ENCODE peak calls at places on chromosome 21, in seven cellular contexts. R is Right ventricle myocardium superior; N is BE2C; F is CD4-positive, alpha-beta T cell; M is NCI-H1092; K is uterus; X is HuH-7.5. D is an unnamed sample.

GRCh38 chr21:26506951-26507350 is 66.1 kb downstream of the CYYR1 start:
- DNase-seq in K (no peak), M (no peak), R (no peak), F (no peak), N (no peak), X (no peak), D (no peak)

GRCh38 chr21:29658177-29658933 is 281.4 kb downstream of the GRIK1 start:
- DNase-seq in K (no peak), M (no peak), F (no peak), X (no peak), R (no peak), N (no peak), D (no peak)

GRCh38 chr21:36909901-36910561 is 56.4 kb downstream of the HLCS start:
- DNase-seq in N (no peak), K (no peak), X (no peak), R (no peak), F (no peak), M (no peak), D (no peak)

GRCh38 chr21:39809936-39810335 is 57.3 kb upstream of the PCP4 start:
- DNase-seq in M (no peak), R (no peak), N (no peak), X (no peak), F (no peak), K (no peak), D (no peak)

GRCh38 chr21:34544032-34544496 is 32.1 kb upstream of the KCNE1 start:
- DNase-seq in N (peak; percentile 88), X (no peak), R (no peak), K (peak; percentile 30), F (peak; percentile 13), M (peak; percentile 8), D (peak; percentile 70)

GRCh38 chr21:20343186-20343585 is 655.0 kb upstream of the NCAM2 start:
- DNase-seq in N (no peak), X (no peak), M (no peak), F (no peak), R (no peak), K (no peak), D (no peak)

GRCh38 chr21:44377922-44378645 is 24.7 kb downstream of the TRPM2 start:
- DNase-seq in R (peak; percentile 11), N (no peak), M (no peak), X (no peak), K (no peak), F (no peak), D (no peak)

GRCh38 chr21:28688381-28688780 is 304.3 kb downstream of the LTN1 start:
- DNase-seq in K (no peak), M (no peak), F (no peak), N (no peak), X (no peak), R (no peak), D (no peak)

GRCh38 chr21:40173833-40174232 is 306.6 kb downstream of the PCP4 start:
- DNase-seq in F (no peak), M (no peak), R (no peak), X (peak; percentile 9), K (no peak), N (no peak), D (no peak)

GRCh38 chr21:36749935-36750578 is 51.1 kb downstream of the SIM2 start:
- DNase-seq in R (no peak), N (no peak), K (no peak), X (no peak), F (no peak), M (no peak), D (peak; percentile 93)

GRCh38 chr21:39238275-39238674 is 55.0 kb upstream of the PSMG1 start:
- DNase-seq in R (no peak), K (no peak), F (no peak), N (no peak), X (no peak), M (no peak), D (no peak)

GRCh38 chr21:28587748-28588147 is 404.9 kb downstream of the LTN1 start:
- DNase-seq in R (no peak), M (no peak), F (no peak), K (no peak), N (no peak), X (no peak), D (no peak)

GRCh38 chr21:18204931-18205330 is 39.7 kb upstream of the CHODL start:
- DNase-seq in R (no peak), K (no peak), M (peak; percentile 7), N (no peak), X (no peak), F (no peak), D (peak; percentile 2)

GRCh38 chr21:45983981-45984551 is 2.5 kb downstream of the COL6A1 start:
- DNase-seq in K (peak; percentile 71), X (no peak), R (peak; percentile 79), M (peak; percentile 51), N (peak; percentile 15), F (no peak), D (no peak)

GRCh38 chr21:39034590-39035536 is 148.4 kb downstream of the PSMG1 start:
- DNase-seq in F (no peak), K (no peak), X (no peak), M (no peak), N (no peak), R (no peak), D (no peak)

GRCh38 chr21:17613242-17613676 is 558 bp upstream of the BTG3 start:
- DNase-seq in R (peak; percentile 61), F (no peak), X (peak; percentile 8), K (peak; percentile 46), M (peak; percentile 34), N (no peak), D (no peak)

GRCh38 chr21:39033878-39034589 is 149.2 kb downstream of the PSMG1 start:
- DNase-seq in K (no peak), N (no peak), R (peak; percentile 55), M (no peak), F (no peak), X (peak; percentile 45), D (peak; percentile 58)

GRCh38 chr21:26165331-26165730 is 5.2 kb downstream of the APP start:
- DNase-seq in R (no peak), K (no peak), N (no peak), X (no peak), M (no peak), F (no peak), D (no peak)